ENCODE peak calls at places on chromosomes 2 and 18, in five cellular contexts. X is fibroblast of lung, N is cardiac muscle cell, P is astrocyte, U is heart left ventricle. Y is an unnamed sample.

GRCh38 chr2:128736689-128737545 is 418.2 kb upstream of the HS6ST1 start:
- DNase-seq in X (peak; percentile 75), U (peak; percentile 69), N (peak; percentile 87), P (peak; percentile 30), Y (peak; percentile 73)

GRCh38 chr2:10274376-10274775 is 28.3 kb upstream of the HPCAL1 start:
- DNase-seq in U (no peak), N (no peak), P (no peak), X (no peak), Y (no peak)

GRCh38 chr2:168024459-168024858 is 222.9 kb downstream of the STK39 start:
- DNase-seq in X (no peak), N (no peak), U (no peak), P (no peak), Y (no peak)

GRCh38 chr18:35661483-35662146 is 80.1 kb downstream of the GALNT1 start:
- DNase-seq in N (no peak), U (no peak), P (no peak), X (peak; percentile 11), Y (no peak)

GRCh38 chr2:120468136-120468535 is 122.2 kb downstream of the INHBB start:
- DNase-seq in N (no peak), P (no peak), X (no peak), U (no peak), Y (no peak)

GRCh38 chr18:55337908-55338521 is 250.0 kb downstream of the TCF4 start:
- DNase-seq in P (peak; percentile 27), N (no peak), X (no peak), U (peak; percentile 44), Y (no peak)

GRCh38 chr18:12336887-12337286 is 28.8 kb downstream of the TUBB6 start:
- DNase-seq in X (peak; percentile 46), U (no peak), N (peak; percentile 22), P (peak; percentile 90), Y (peak; percentile 31)

GRCh38 chr2:102604754-102605153 is 14.6 kb upstream of the SLC9A2 start:
- DNase-seq in P (no peak), X (no peak), U (no peak), N (no peak), Y (no peak)

GRCh38 chr2:227677928-227678327 is 11.3 kb downstream of the SCYGR5 start:
- DNase-seq in U (no peak), P (no peak), X (no peak), N (no peak), Y (no peak)

GRCh38 chr18:61975526-61976326 is 82.9 kb upstream of the RNF152 start:
- DNase-seq in P (no peak), U (no peak), X (no peak), N (no peak), Y (no peak)

GRCh38 chr2:175957845-175958244 is 44.2 kb downstream of the LNPK start:
- DNase-seq in P (no peak), U (no peak), X (no peak), N (no peak), Y (no peak)

GRCh38 chr18:46407471-46408166 is 249.4 kb downstream of the LOXHD1 start:
- DNase-seq in P (peak; percentile 55), X (no peak), N (no peak), U (peak; percentile 68), Y (no peak)

GRCh38 chr2:120578576-120579352 is 156.9 kb upstream of the GLI2 start:
- DNase-seq in P (no peak), N (no peak), X (no peak), U (no peak), Y (no peak)

GRCh38 chr2:524442-524841 is 152.8 kb downstream of the TMEM18 start:
- DNase-seq in N (no peak), U (no peak), P (peak; percentile 1), X (no peak), Y (peak; percentile 27)

GRCh38 chr2:196213252-196213651 is 41.9 kb upstream of the STK17B start:
- DNase-seq in U (no peak), X (no peak), N (no peak), P (no peak), Y (no peak)

GRCh38 chr2:1947316-1947715 is 203.0 kb upstream of the PXDN start:
- DNase-seq in X (no peak), P (no peak), U (no peak), N (no peak), Y (no peak)

GRCh38 chr2:109702250-109702985 is 88.3 kb downstream of the SOWAHC start:
- DNase-seq in U (no peak), X (peak; percentile 64), N (no peak), P (peak; percentile 92), Y (peak; percentile 96)

GRCh38 chr2:156675896-156676295 is 239.7 kb downstream of the GPD2 start:
- DNase-seq in N (peak; percentile 22), X (no peak), U (no peak), P (no peak), Y (no peak)

GRCh38 chr2:65957454-65957853 is 477.5 kb upstream of the MEIS1 start:
- DNase-seq in U (no peak), P (no peak), N (no peak), X (no peak), Y (no peak)

GRCh38 chr2:185689906-185690539 is 48.6 kb upstream of the FSIP2 start:
- DNase-seq in X (peak; percentile 30), U (no peak), P (peak; percentile 47), N (no peak), Y (peak; percentile 4)

GRCh38 chr2:198177040-198177439 is 372.6 kb downstream of the PLCL1 start:
- DNase-seq in U (no peak), P (no peak), N (no peak), X (no peak), Y (no peak)

GRCh38 chr18:74356959-74357358 is 41.3 kb downstream of the C18orf63 start:
- DNase-seq in U (no peak), X (no peak), N (no peak), P (no peak), Y (no peak)

GRCh38 chr2:61193670-61194561 is 31.9 kb downstream of the C2orf74 start:
- DNase-seq in X (no peak), N (no peak), U (no peak), P (no peak), Y (no peak)

GRCh38 chr2:23673830-23674679 is 252.9 kb downstream of the ATAD2B start:
- DNase-seq in X (no peak), N (peak; percentile 78), U (no peak), P (no peak), Y (no peak)

GRCh38 chr18:42052137-42052708 is 97.2 kb downstream of the PIK3C3 start:
- DNase-seq in X (peak; percentile 60), P (peak; percentile 10), N (no peak), U (no peak), Y (no peak)

GRCh38 chr18:56823986-56824385 is 172.8 kb downstream of the WDR7 start:
- DNase-seq in X (no peak), N (no peak), P (no peak), U (no peak), Y (no peak)

GRCh38 chr2:205660521-205661124 is 21.7 kb upstream of the NRP2 start:
- DNase-seq in N (peak; percentile 48), U (no peak), X (peak; percentile 93), P (peak; percentile 96), Y (peak; percentile 38)

DNA sequence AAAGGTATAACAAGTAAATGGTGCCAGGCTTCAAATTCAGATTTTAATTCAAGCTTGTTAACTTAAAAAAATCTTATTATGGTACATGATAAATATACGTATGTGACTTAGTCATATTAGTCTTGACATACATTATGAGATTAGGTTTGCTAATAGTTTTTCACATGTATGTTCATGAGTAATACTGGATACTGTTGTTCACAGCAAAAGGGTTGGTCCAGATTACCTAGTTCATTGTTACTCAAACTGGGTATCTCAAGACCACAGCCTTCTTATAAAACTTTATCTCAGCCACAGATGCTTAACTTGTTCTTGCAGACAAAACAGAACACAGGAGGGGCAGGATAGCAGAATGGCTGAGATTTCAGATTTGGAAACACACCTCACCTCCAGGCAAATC is 26.8 kb downstream of the VPS4B start:
- DNase-seq in U (no peak), P (no peak), X (no peak), N (no peak), Y (no peak)
- H3K27ac ChIP-seq in U (no peak overlapping the region), P (no peak overlapping the region), X (no peak overlapping the region), N (no peak overlapping the region), Y (no peak overlapping the region)

DNA sequence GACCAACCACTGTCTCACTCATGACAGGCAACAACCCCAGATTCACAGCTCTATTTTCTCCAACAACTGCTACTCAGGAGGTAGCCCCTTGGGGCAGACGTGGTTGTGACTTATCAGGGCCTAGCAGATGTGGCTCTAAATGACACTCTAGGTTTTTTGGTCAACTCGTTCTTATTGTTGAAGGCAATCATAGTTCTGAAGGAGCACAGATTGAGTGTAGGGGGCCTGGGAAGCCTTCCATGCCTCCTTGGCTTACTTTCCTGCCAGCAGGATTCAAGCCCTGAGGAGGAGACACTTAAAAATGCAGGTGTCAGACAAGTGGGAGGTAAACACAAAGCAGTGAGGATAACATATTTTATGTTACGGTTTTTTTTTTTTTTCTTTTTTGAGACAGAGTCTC is 23.5 kb upstream of the SUCLG1 start:
- DNase-seq in U (no peak), P (no peak), X (no peak), N (no peak), Y (no peak)
- TF ChIP-seq CTCF in U (no peak), P (no peak), X (no peak), N (no peak), Y (no peak)

GRCh38 chr2:173574304-173574703 is 219.6 kb downstream of the CDCA7 start:
- DNase-seq in N (no peak), P (no peak), U (no peak), X (no peak), Y (no peak)

GRCh38 chr2:173572848-173573247 is 218.2 kb downstream of the CDCA7 start:
- DNase-seq in X (no peak), P (no peak), N (no peak), U (no peak), Y (no peak)

GRCh38 chr2:173574713-173575112 is 220.0 kb downstream of the CDCA7 start:
- DNase-seq in P (peak; percentile 38), X (peak; percentile 58), U (no peak), N (no peak), Y (peak; percentile 50)

GRCh38 chr2:173571021-173571821 is 216.5 kb downstream of the CDCA7 start:
- DNase-seq in P (no peak), N (peak; percentile 52), X (peak; percentile 73), U (no peak), Y (no peak)

DNA sequence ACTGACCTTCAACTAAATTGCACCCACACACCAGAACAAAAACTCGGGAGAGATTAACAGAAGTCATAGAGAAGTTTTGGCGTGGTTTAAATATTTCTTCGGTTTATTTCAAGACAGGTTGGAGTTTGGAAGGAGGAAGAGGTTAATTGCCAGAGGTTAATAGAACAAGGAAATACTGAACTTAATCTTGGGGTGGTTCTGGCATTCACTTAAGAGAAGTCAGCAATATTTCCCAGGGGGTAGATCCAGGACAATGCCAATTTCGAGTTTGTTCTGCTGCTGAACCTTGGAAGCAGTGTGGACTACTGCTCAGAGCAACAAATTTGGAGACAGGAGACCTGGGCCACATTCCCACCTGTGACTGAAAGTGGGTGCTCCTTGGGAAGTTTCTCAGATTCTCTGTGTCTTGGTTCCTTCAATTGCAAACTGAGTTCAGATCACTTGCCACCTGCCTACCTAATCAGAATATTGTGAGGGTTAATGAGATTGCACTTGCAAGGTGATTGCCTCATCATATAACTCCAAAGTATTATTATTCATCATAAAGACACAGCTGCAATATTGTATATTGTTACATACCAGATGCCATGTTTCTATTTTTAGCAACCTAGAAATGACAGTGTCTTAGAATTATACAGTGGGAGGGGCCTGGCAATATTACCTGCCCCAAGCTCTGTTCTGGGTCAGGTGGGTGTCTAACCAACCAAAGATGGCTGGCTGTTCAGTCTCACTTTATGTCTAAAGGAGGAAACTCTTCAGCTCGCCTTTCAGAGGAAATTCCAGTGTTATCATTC is 217.4 kb downstream of the CDCA7 start:
- DNase-seq in X (no peak), U (no peak), N (no peak), P (no peak), Y (no peak)
- H3K27ac ChIP-seq in X (no peak overlapping the region), U (no peak overlapping the region), N (no peak overlapping the region), P (no peak overlapping the region), Y (no peak overlapping the region)

GRCh38 chr2:170716851-170717598 is 1.9 kb downstream of the SP5 start:
- DNase-seq in U (peak; percentile 46), N (peak; percentile 78), P (no peak), X (peak; percentile 34), Y (peak; percentile 48)
- TF ChIP-seq CTCF in U (peak; percentile 43), N (peak; percentile 54), P (peak; percentile 9), X (peak; percentile 27), Y (peak; percentile 41)

Y was measured in RWPE1.